ENCODE peak calls at places on chromosome 11, in six cellular contexts. One of them, this sample, is unnamed. For H3K4me1, the result is how much of the 10 kb centered on the place peaks cover.

GRCh38 chr11:66419825-66420224 is 1.0 kb upstream of the NPAS4 start:
- DNase-seq in spleen: no peak
- DNase-seq in IMR-90: no peak
- DNase-seq in pancreas: no peak
- DNase-seq in body of pancreas: no peak
- DNase-seq in left ventricle myocardium inferior: no peak
- DNase-seq in this sample: no peak

GRCh38 chr11:3137486-3138177 is 27.5 kb downstream of the OSBPL5 start:
- DNase-seq in spleen: peak
- DNase-seq in IMR-90: no peak
- DNase-seq in pancreas: no peak
- DNase-seq in body of pancreas: no peak
- DNase-seq in left ventricle myocardium inferior: peak
- DNase-seq in this sample: peak

GRCh38 chr11:108871152-108871551 is 206.3 kb downstream of the DDX10 start:
- DNase-seq in spleen: no peak
- DNase-seq in IMR-90: peak
- DNase-seq in pancreas: no peak
- DNase-seq in body of pancreas: no peak
- DNase-seq in left ventricle myocardium inferior: peak
- DNase-seq in this sample: no peak

GRCh38 chr11:113114452-113115027 is 153.3 kb downstream of the NCAM1 start:
- DNase-seq in spleen: no peak
- DNase-seq in IMR-90: peak
- DNase-seq in pancreas: peak
- DNase-seq in body of pancreas: peak
- DNase-seq in left ventricle myocardium inferior: peak
- DNase-seq in this sample: no peak

GRCh38 chr11:47336595-47336994 is 15.9 kb downstream of the MYBPC3 start:
- DNase-seq in spleen: no peak
- DNase-seq in IMR-90: no peak
- DNase-seq in pancreas: no peak
- DNase-seq in body of pancreas: no peak
- DNase-seq in left ventricle myocardium inferior: no peak
- DNase-seq in this sample: no peak

GRCh38 chr11:9525116-9525515 is 48.4 kb upstream of the WEE1 start:
- DNase-seq in spleen: no peak
- DNase-seq in IMR-90: peak
- DNase-seq in pancreas: no peak
- DNase-seq in body of pancreas: no peak
- DNase-seq in left ventricle myocardium inferior: no peak
- DNase-seq in this sample: no peak

GRCh38 chr11:65530157-65530496 is 5.2 kb downstream of the SCYL1 start:
- DNase-seq in spleen: no peak
- DNase-seq in IMR-90: no peak
- DNase-seq in pancreas: no peak
- DNase-seq in body of pancreas: no peak
- DNase-seq in left ventricle myocardium inferior: no peak
- DNase-seq in this sample: no peak

GRCh38 chr11:45798793-45799441 is 6.0 kb upstream of the SLC35C1 start:
- DNase-seq in spleen: peak
- DNase-seq in IMR-90: peak
- DNase-seq in pancreas: no peak
- DNase-seq in body of pancreas: no peak
- DNase-seq in left ventricle myocardium inferior: no peak
- DNase-seq in this sample: no peak

GRCh38 chr11:94781822-94782221 is 13.7 kb downstream of the AMOTL1 start:
- DNase-seq in spleen: no peak
- DNase-seq in IMR-90: peak
- DNase-seq in pancreas: no peak
- DNase-seq in body of pancreas: no peak
- DNase-seq in left ventricle myocardium inferior: no peak
- DNase-seq in this sample: no peak

GRCh38 chr11:70502677-70503076 is 104.3 kb downstream of the CTTN start:
- DNase-seq in spleen: peak
- DNase-seq in IMR-90: no peak
- DNase-seq in pancreas: no peak
- DNase-seq in body of pancreas: no peak
- DNase-seq in left ventricle myocardium inferior: peak
- DNase-seq in this sample: peak

GRCh38 chr11:67615455-67616430 is 9.0 kb downstream of the NDUFV1 start:
- DNase-seq in spleen: peak
- DNase-seq in IMR-90: no peak
- DNase-seq in pancreas: peak
- DNase-seq in body of pancreas: peak
- DNase-seq in left ventricle myocardium inferior: no peak
- DNase-seq in this sample: no peak

GRCh38 chr11:12458042-12458441 is 80.7 kb downstream of the PARVA start:
- DNase-seq in spleen: no peak
- DNase-seq in IMR-90: no peak
- DNase-seq in pancreas: no peak
- DNase-seq in body of pancreas: no peak
- DNase-seq in left ventricle myocardium inferior: no peak
- DNase-seq in this sample: no peak
- H3K4me1 ChIP-seq in spleen: under half
- H3K4me1 ChIP-seq in IMR-90: under half
- H3K4me1 ChIP-seq in pancreas: under half
- H3K4me1 ChIP-seq in body of pancreas: under half
- H3K4me1 ChIP-seq in left ventricle myocardium inferior: half or more
- H3K4me1 ChIP-seq in this sample: under half

GRCh38 chr11:12026331-12027211 is 18.1 kb upstream of the DKK3 start:
- DNase-seq in spleen: no peak
- DNase-seq in IMR-90: no peak
- DNase-seq in pancreas: no peak
- DNase-seq in body of pancreas: no peak
- DNase-seq in left ventricle myocardium inferior: no peak
- DNase-seq in this sample: no peak

GRCh38 chr11:12020546-12020945 is 12.1 kb upstream of the DKK3 start:
- DNase-seq in spleen: no peak
- DNase-seq in IMR-90: no peak
- DNase-seq in pancreas: no peak
- DNase-seq in body of pancreas: no peak
- DNase-seq in left ventricle myocardium inferior: no peak
- DNase-seq in this sample: no peak

GRCh38 chr11:12028303-12028702 is 19.9 kb upstream of the DKK3 start:
- DNase-seq in spleen: no peak
- DNase-seq in IMR-90: no peak
- DNase-seq in pancreas: no peak
- DNase-seq in body of pancreas: no peak
- DNase-seq in left ventricle myocardium inferior: no peak
- DNase-seq in this sample: no peak

GRCh38 chr11:12027844-12028243 is 19.4 kb upstream of the DKK3 start:
- DNase-seq in spleen: no peak
- DNase-seq in IMR-90: no peak
- DNase-seq in pancreas: no peak
- DNase-seq in body of pancreas: no peak
- DNase-seq in left ventricle myocardium inferior: no peak
- DNase-seq in this sample: no peak

GRCh38 chr11:12024314-12024926 is 16.0 kb upstream of the DKK3 start:
- DNase-seq in spleen: no peak
- DNase-seq in IMR-90: no peak
- DNase-seq in pancreas: no peak
- DNase-seq in body of pancreas: no peak
- DNase-seq in left ventricle myocardium inferior: no peak
- DNase-seq in this sample: no peak
- H3K4me1 ChIP-seq in spleen: under half
- H3K4me1 ChIP-seq in IMR-90: under half
- H3K4me1 ChIP-seq in pancreas: under half
- H3K4me1 ChIP-seq in body of pancreas: under half
- H3K4me1 ChIP-seq in left ventricle myocardium inferior: under half
- H3K4me1 ChIP-seq in this sample: under half

GRCh38 chr11:85661972-85662664 is 2.8 kb downstream of the CREBZF start:
- DNase-seq in spleen: no peak
- DNase-seq in IMR-90: peak
- DNase-seq in pancreas: no peak
- DNase-seq in body of pancreas: no peak
- DNase-seq in left ventricle myocardium inferior: no peak
- DNase-seq in this sample: no peak
- H3K4me1 ChIP-seq in spleen: half or more
- H3K4me1 ChIP-seq in IMR-90: under half
- H3K4me1 ChIP-seq in pancreas: under half
- H3K4me1 ChIP-seq in body of pancreas: half or more
- H3K4me1 ChIP-seq in left ventricle myocardium inferior: half or more
- H3K4me1 ChIP-seq in this sample: under half

GRCh38 chr11:36412781-36413383 is 97.2 kb downstream of the TRAF6 start:
- DNase-seq in spleen: no peak
- DNase-seq in IMR-90: peak
- DNase-seq in pancreas: no peak
- DNase-seq in body of pancreas: no peak
- DNase-seq in left ventricle myocardium inferior: no peak
- DNase-seq in this sample: no peak
- H3K4me1 ChIP-seq in spleen: half or more
- H3K4me1 ChIP-seq in IMR-90: under half
- H3K4me1 ChIP-seq in pancreas: under half
- H3K4me1 ChIP-seq in body of pancreas: under half
- H3K4me1 ChIP-seq in left ventricle myocardium inferior: under half
- H3K4me1 ChIP-seq in this sample: under half

GRCh38 chr11:12170984-12171383 is 60.6 kb downstream of the MICAL2 start:
- DNase-seq in spleen: no peak
- DNase-seq in IMR-90: peak
- DNase-seq in pancreas: no peak
- DNase-seq in body of pancreas: no peak
- DNase-seq in left ventricle myocardium inferior: peak
- DNase-seq in this sample: no peak
- H3K4me1 ChIP-seq in spleen: under half
- H3K4me1 ChIP-seq in IMR-90: under half
- H3K4me1 ChIP-seq in pancreas: under half
- H3K4me1 ChIP-seq in body of pancreas: under half
- H3K4me1 ChIP-seq in left ventricle myocardium inferior: half or more
- H3K4me1 ChIP-seq in this sample: half or more

GRCh38 chr11:12538889-12539421 is 135.3 kb upstream of the TEAD1 start:
- DNase-seq in spleen: no peak
- DNase-seq in IMR-90: no peak
- DNase-seq in pancreas: no peak
- DNase-seq in body of pancreas: no peak
- DNase-seq in left ventricle myocardium inferior: no peak
- DNase-seq in this sample: no peak
- H3K4me1 ChIP-seq in spleen: under half
- H3K4me1 ChIP-seq in IMR-90: under half
- H3K4me1 ChIP-seq in pancreas: under half
- H3K4me1 ChIP-seq in body of pancreas: under half
- H3K4me1 ChIP-seq in left ventricle myocardium inferior: under half
- H3K4me1 ChIP-seq in this sample: under half

DNA sequence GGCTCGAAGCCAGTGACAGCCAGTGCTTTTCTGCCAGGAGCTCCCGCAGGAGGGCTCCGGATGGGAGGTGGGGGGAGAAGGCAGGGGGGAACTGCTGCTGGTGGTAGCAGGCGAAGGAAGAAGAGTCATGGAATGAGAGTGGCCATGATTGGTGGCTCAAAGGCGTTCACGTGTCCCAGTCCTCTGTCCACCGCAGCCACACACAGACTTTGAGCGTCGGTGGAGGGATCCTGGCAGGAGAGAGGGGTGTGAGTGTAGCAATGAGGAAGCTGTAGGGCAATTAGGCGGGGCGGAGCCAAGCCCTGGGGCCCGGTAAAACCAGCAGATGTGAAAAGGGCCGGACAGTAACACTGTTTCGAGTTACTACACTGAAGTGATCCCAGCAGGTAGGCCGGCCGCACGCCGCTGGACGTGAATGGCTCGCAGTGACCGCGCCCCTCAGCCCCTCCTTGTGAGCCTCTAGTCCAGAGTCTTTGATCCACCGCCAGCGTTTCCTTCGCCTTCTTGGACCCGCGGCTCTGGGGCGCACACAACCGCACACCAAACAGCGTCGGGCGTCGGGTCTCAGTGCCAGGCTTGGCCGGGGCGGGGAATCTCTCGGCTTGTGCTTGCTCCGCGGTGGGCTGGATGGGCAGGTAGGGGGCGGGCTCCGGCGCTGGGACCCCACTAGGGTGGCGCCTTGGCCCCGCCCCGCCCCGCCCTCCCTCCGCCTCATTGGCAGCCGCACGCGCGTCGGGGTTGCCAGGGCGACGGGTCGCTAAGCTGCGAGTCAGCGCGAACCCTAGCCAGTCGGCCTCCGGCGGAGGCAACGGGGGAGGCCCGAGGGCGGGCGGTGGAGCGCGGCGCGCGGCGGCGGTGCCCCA is at the start of gene LRRC10B:
- DNase-seq in spleen: no peak
- DNase-seq in IMR-90: no peak
- DNase-seq in pancreas: no peak
- DNase-seq in body of pancreas: peak
- DNase-seq in left ventricle myocardium inferior: no peak
- DNase-seq in this sample: no peak
- H3K4me1 ChIP-seq in spleen: under half
- H3K4me1 ChIP-seq in IMR-90: under half
- H3K4me1 ChIP-seq in pancreas: under half
- H3K4me1 ChIP-seq in body of pancreas: under half
- H3K4me1 ChIP-seq in left ventricle myocardium inferior: under half
- H3K4me1 ChIP-seq in this sample: under half

GRCh38 chr11:121446752-121447156 is 5.4 kb upstream of the SORL1 start:
- DNase-seq in spleen: no peak
- DNase-seq in IMR-90: peak
- DNase-seq in pancreas: no peak
- DNase-seq in body of pancreas: no peak
- DNase-seq in left ventricle myocardium inferior: no peak
- DNase-seq in this sample: no peak
- H3K4me1 ChIP-seq in spleen: half or more
- H3K4me1 ChIP-seq in IMR-90: under half
- H3K4me1 ChIP-seq in pancreas: under half
- H3K4me1 ChIP-seq in body of pancreas: under half
- H3K4me1 ChIP-seq in left ventricle myocardium inferior: under half
- H3K4me1 ChIP-seq in this sample: under half

GRCh38 chr11:78952866-78953265 is 378.2 kb upstream of the NARS2 start:
- DNase-seq in spleen: no peak
- DNase-seq in IMR-90: no peak
- DNase-seq in pancreas: no peak
- DNase-seq in body of pancreas: no peak
- DNase-seq in left ventricle myocardium inferior: no peak
- DNase-seq in this sample: no peak
- H3K4me1 ChIP-seq in spleen: under half
- H3K4me1 ChIP-seq in IMR-90: under half
- H3K4me1 ChIP-seq in pancreas: under half
- H3K4me1 ChIP-seq in body of pancreas: under half
- H3K4me1 ChIP-seq in left ventricle myocardium inferior: under half
- H3K4me1 ChIP-seq in this sample: under half

GRCh38 chr11:72842644-72843330 is 28.6 kb downstream of the ATG16L2 start:
- DNase-seq in spleen: no peak
- DNase-seq in IMR-90: no peak
- DNase-seq in pancreas: no peak
- DNase-seq in body of pancreas: no peak
- DNase-seq in left ventricle myocardium inferior: no peak
- DNase-seq in this sample: no peak

GRCh38 chr11:72838691-72839305 is 24.6 kb downstream of the ATG16L2 start:
- DNase-seq in spleen: no peak
- DNase-seq in IMR-90: peak
- DNase-seq in pancreas: no peak
- DNase-seq in body of pancreas: no peak
- DNase-seq in left ventricle myocardium inferior: no peak
- DNase-seq in this sample: no peak

GRCh38 chr11:72842126-72842525 is 27.9 kb downstream of the ATG16L2 start:
- DNase-seq in spleen: no peak
- DNase-seq in IMR-90: no peak
- DNase-seq in pancreas: no peak
- DNase-seq in body of pancreas: no peak
- DNase-seq in left ventricle myocardium inferior: no peak
- DNase-seq in this sample: no peak

GRCh38 chr11:72841397-72841796 is 27.2 kb downstream of the ATG16L2 start:
- DNase-seq in spleen: no peak
- DNase-seq in IMR-90: no peak
- DNase-seq in pancreas: no peak
- DNase-seq in body of pancreas: no peak
- DNase-seq in left ventricle myocardium inferior: no peak
- DNase-seq in this sample: no peak

GRCh38 chr11:72840780-72841179 is 26.6 kb downstream of the ATG16L2 start:
- DNase-seq in spleen: no peak
- DNase-seq in IMR-90: peak
- DNase-seq in pancreas: no peak
- DNase-seq in body of pancreas: no peak
- DNase-seq in left ventricle myocardium inferior: no peak
- DNase-seq in this sample: no peak
- H3K4me1 ChIP-seq in spleen: under half
- H3K4me1 ChIP-seq in IMR-90: under half
- H3K4me1 ChIP-seq in pancreas: under half
- H3K4me1 ChIP-seq in body of pancreas: under half
- H3K4me1 ChIP-seq in left ventricle myocardium inferior: half or more
- H3K4me1 ChIP-seq in this sample: under half